ENCODE peak calls at places on chromosome 9, in six cellular contexts. One of them, this sample, is unnamed.

GRCh38 chr9:123421211-123421585 is 65.2 kb downstream of the CRB2 start:
- DNase-seq in Peyer's patch: no peak
- DNase-seq in SK-N-SH: no peak
- DNase-seq in neuronal stem cell: no peak
- DNase-seq in HCT116: no peak
- DNase-seq in IMR-90: no peak
- DNase-seq in this sample: no peak

GRCh38 chr9:18105996-18106595 is 367.9 kb upstream of the ADAMTSL1 start:
- DNase-seq in Peyer's patch: no peak
- DNase-seq in SK-N-SH: no peak
- DNase-seq in neuronal stem cell: peak; percentile 26
- DNase-seq in HCT116: no peak
- DNase-seq in IMR-90: no peak
- DNase-seq in this sample: no peak

GRCh38 chr9:15361737-15362136 is 54.7 kb upstream of the TTC39B start:
- DNase-seq in Peyer's patch: no peak
- DNase-seq in SK-N-SH: no peak
- DNase-seq in neuronal stem cell: no peak
- DNase-seq in HCT116: no peak
- DNase-seq in IMR-90: no peak
- DNase-seq in this sample: no peak

GRCh38 chr9:83477120-83477519 is 61.1 kb downstream of the FRMD3 start:
- DNase-seq in Peyer's patch: no peak
- DNase-seq in SK-N-SH: no peak
- DNase-seq in neuronal stem cell: no peak
- DNase-seq in HCT116: no peak
- DNase-seq in IMR-90: no peak
- DNase-seq in this sample: no peak

GRCh38 chr9:129712595-129713524 is 40.0 kb downstream of the PTGES start:
- DNase-seq in Peyer's patch: no peak
- DNase-seq in SK-N-SH: no peak
- DNase-seq in neuronal stem cell: peak; percentile 42
- DNase-seq in HCT116: no peak
- DNase-seq in IMR-90: peak; percentile 87
- DNase-seq in this sample: peak; percentile 49

GRCh38 chr9:78671785-78672184 is 374.9 kb downstream of the PSAT1 start:
- DNase-seq in Peyer's patch: no peak
- DNase-seq in SK-N-SH: no peak
- DNase-seq in neuronal stem cell: no peak
- DNase-seq in HCT116: no peak
- DNase-seq in IMR-90: no peak
- DNase-seq in this sample: no peak

GRCh38 chr9:90659626-90660364 is 17.2 kb upstream of the DIRAS2 start:
- DNase-seq in Peyer's patch: no peak
- DNase-seq in SK-N-SH: no peak
- DNase-seq in neuronal stem cell: no peak
- DNase-seq in HCT116: no peak
- DNase-seq in IMR-90: peak; percentile 28
- DNase-seq in this sample: no peak

GRCh38 chr9:80899208-80899607 is 790.1 kb downstream of the TLE1 start:
- DNase-seq in Peyer's patch: no peak
- DNase-seq in SK-N-SH: no peak
- DNase-seq in neuronal stem cell: no peak
- DNase-seq in HCT116: no peak
- DNase-seq in IMR-90: peak; percentile 44
- DNase-seq in this sample: no peak

GRCh38 chr9:114908104-114908621 is 22.2 kb downstream of the TNFSF8 start:
- DNase-seq in Peyer's patch: no peak
- DNase-seq in SK-N-SH: no peak
- DNase-seq in neuronal stem cell: no peak
- DNase-seq in HCT116: peak; percentile 38
- DNase-seq in IMR-90: peak; percentile 52
- DNase-seq in this sample: peak; percentile 52

GRCh38 chr9:18492612-18493011 is 18.7 kb downstream of the ADAMTSL1 start:
- DNase-seq in Peyer's patch: no peak
- DNase-seq in SK-N-SH: no peak
- DNase-seq in neuronal stem cell: no peak
- DNase-seq in HCT116: no peak
- DNase-seq in IMR-90: no peak
- DNase-seq in this sample: no peak

GRCh38 chr9:30103647-30104394 is 2280.6 kb upstream of the ACO1 start:
- DNase-seq in Peyer's patch: no peak
- DNase-seq in SK-N-SH: no peak
- DNase-seq in neuronal stem cell: no peak
- DNase-seq in HCT116: no peak
- DNase-seq in IMR-90: no peak
- DNase-seq in this sample: no peak

DNA sequence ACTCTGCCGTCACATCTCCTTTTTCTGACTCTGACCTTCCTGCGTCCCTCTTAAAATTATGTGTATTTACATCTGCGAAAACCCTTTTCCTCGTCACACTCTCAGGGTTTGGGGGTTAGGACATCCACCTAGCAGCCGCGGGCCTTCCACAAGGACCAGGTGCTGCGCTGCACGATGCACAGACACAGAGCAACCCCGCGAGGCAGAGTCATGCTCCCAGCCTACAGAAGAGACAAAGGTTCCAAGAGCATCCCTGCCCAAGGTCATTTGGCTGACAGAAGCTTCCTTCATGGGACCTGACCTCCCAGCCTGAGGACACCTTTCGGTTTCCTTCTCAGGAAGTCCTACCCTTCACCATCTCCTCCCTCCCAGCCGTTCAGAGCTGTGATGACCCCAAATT is 118.6 kb upstream of the SARDH start:
- DNase-seq in Peyer's patch: no peak
- DNase-seq in SK-N-SH: no peak
- DNase-seq in neuronal stem cell: no peak
- DNase-seq in HCT116: no peak
- DNase-seq in IMR-90: no peak
- DNase-seq in this sample: no peak
- H3K27ac ChIP-seq in Peyer's patch: peak overlapping the region; percentile 79
- H3K27ac ChIP-seq in SK-N-SH: no peak overlapping the region
- H3K27ac ChIP-seq in neuronal stem cell: no peak overlapping the region
- H3K27ac ChIP-seq in HCT116: no peak overlapping the region
- H3K27ac ChIP-seq in IMR-90: no peak overlapping the region
- H3K27ac ChIP-seq in this sample: no peak overlapping the region

DNA sequence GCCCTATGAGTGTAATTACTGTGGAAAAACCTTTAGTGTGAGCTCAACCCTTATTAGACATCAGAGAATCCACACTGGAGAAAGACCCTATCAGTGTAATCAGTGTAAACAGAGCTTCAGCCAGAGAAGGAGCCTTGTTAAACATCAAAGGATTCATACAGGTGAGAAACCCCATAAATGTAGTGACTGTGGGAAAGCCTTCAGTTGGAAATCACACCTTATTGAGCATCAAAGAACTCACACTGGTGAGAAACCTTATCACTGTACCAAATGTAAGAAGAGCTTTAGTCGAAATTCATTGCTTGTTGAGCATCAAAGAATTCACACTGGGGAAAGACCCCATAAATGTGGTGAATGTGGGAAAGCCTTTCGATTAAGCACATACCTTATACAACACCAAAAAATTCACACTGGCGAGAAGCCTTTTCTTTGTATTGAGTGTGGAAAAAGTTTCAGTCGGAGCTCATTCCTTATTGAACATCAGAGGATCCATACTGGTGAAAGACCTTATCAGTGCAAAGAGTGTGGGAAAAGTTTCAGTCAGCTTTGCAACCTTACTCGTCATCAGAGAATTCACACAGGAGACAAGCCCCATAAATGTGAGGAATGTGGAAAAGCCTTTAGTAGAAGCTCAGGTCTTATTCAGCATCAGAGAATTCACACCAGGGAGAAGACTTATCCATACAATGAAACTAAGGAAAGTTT is 9.9 kb downstream of the ZNF189 start:
- DNase-seq in Peyer's patch: no peak
- DNase-seq in SK-N-SH: no peak
- DNase-seq in neuronal stem cell: no peak
- DNase-seq in HCT116: no peak
- DNase-seq in IMR-90: no peak
- DNase-seq in this sample: no peak
- H3K9me3 ChIP-seq in Peyer's patch: peaks cover 4% of the 10 kb centered on the region
- H3K9me3 ChIP-seq in SK-N-SH: peaks cover 58% of the 10 kb centered on the region
- H3K9me3 ChIP-seq in neuronal stem cell: peaks cover 32% of the 10 kb centered on the region
- H3K9me3 ChIP-seq in HCT116: peaks cover 31% of the 10 kb centered on the region
- H3K9me3 ChIP-seq in IMR-90: peaks cover 64% of the 10 kb centered on the region
- H3K9me3 ChIP-seq in this sample: peaks cover 46% of the 10 kb centered on the region

GRCh38 chr9:94600715-94601114 is 7.1 kb upstream of the FBP2 start:
- DNase-seq in Peyer's patch: no peak
- DNase-seq in SK-N-SH: no peak
- DNase-seq in neuronal stem cell: no peak
- DNase-seq in HCT116: no peak
- DNase-seq in IMR-90: no peak
- DNase-seq in this sample: no peak

GRCh38 chr9:94599102-94599501 is 5.5 kb upstream of the FBP2 start:
- DNase-seq in Peyer's patch: no peak
- DNase-seq in SK-N-SH: no peak
- DNase-seq in neuronal stem cell: no peak
- DNase-seq in HCT116: no peak
- DNase-seq in IMR-90: no peak
- DNase-seq in this sample: no peak

GRCh38 chr9:94602666-94603065 is 9.0 kb upstream of the FBP2 start:
- DNase-seq in Peyer's patch: no peak
- DNase-seq in SK-N-SH: no peak
- DNase-seq in neuronal stem cell: no peak
- DNase-seq in HCT116: no peak
- DNase-seq in IMR-90: no peak
- DNase-seq in this sample: no peak

GRCh38 chr9:94603259-94603776 is 9.7 kb upstream of the FBP2 start:
- DNase-seq in Peyer's patch: peak; percentile 81
- DNase-seq in SK-N-SH: peak; percentile 85
- DNase-seq in neuronal stem cell: peak; percentile 75
- DNase-seq in HCT116: peak; percentile 62
- DNase-seq in IMR-90: peak; percentile 61
- DNase-seq in this sample: peak; percentile 84

DNA sequence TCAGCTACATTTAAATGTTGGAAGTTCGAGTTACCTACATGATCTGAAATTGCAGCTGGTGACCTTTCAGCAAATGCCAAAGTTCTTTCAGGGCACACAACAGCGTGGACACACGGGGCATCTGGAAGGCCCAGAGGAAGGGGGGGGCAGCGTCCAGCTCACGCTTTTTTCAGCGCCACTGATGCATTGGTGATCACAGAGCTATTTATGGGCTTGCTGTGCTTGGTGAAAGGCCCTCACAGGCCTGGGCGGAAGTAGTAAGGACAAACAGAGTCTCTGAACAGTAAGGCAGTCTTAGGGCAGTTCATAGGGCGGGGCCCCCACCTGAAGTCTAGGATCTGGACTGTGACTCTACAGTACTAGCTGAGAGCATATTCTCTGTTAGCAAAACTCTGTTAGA is 6.6 kb upstream of the FBP2 start:
- DNase-seq in Peyer's patch: peak; percentile 59
- DNase-seq in SK-N-SH: no peak
- DNase-seq in neuronal stem cell: no peak
- DNase-seq in HCT116: no peak
- DNase-seq in IMR-90: no peak
- DNase-seq in this sample: no peak
- H3K27ac ChIP-seq in Peyer's patch: no peak overlapping the region
- H3K27ac ChIP-seq in SK-N-SH: no peak overlapping the region
- H3K27ac ChIP-seq in neuronal stem cell: no peak overlapping the region
- H3K27ac ChIP-seq in HCT116: no peak overlapping the region
- H3K27ac ChIP-seq in IMR-90: no peak overlapping the region
- H3K27ac ChIP-seq in this sample: no peak overlapping the region

GRCh38 chr9:120807607-120808379 is 14.6 kb upstream of the FBXW2 start:
- DNase-seq in Peyer's patch: no peak
- DNase-seq in SK-N-SH: no peak
- DNase-seq in neuronal stem cell: no peak
- DNase-seq in HCT116: no peak
- DNase-seq in IMR-90: no peak
- DNase-seq in this sample: no peak
- H3K9me3 ChIP-seq in Peyer's patch: no peaks in the 10 kb centered on the region
- H3K9me3 ChIP-seq in SK-N-SH: peaks cover 34% of the 10 kb centered on the region
- H3K9me3 ChIP-seq in neuronal stem cell: no peaks in the 10 kb centered on the region
- H3K9me3 ChIP-seq in HCT116: peaks cover 3% of the 10 kb centered on the region
- H3K9me3 ChIP-seq in IMR-90: peaks cover 15% of the 10 kb centered on the region
- H3K9me3 ChIP-seq in this sample: peaks cover 23% of the 10 kb centered on the region

This sample was measured in WERI-Rb-1.